ENCODE peak calls at places on chromosome 21, in eight cellular contexts. X, G, I, K, Y, M, O and H are unnamed samples.

GRCh38 chr21:45974073-45975016 is 7.2 kb upstream of the COL6A1 start:
- DNase-seq in K (peak), M (peak), I (no peak), X (peak), G (no peak), Y (no peak), O (no peak), H (no peak)

GRCh38 chr21:24870633-24871032 is 736.6 kb downstream of the MRPL39 start:
- DNase-seq in O (no peak), I (no peak), X (no peak), M (no peak), G (no peak), Y (no peak), K (no peak), H (no peak)

GRCh38 chr21:40208206-40208950 is 341.1 kb downstream of the PCP4 start:
- DNase-seq in O (no peak), M (no peak), G (no peak), I (no peak), Y (no peak), X (no peak), K (no peak), H (no peak)

GRCh38 chr21:42864812-42865211 is 14.5 kb downstream of the WDR4 start:
- DNase-seq in I (no peak), K (no peak), Y (no peak), M (no peak), O (no peak), G (no peak), X (no peak), H (no peak)

GRCh38 chr21:34881894-34882371 is 167.2 kb downstream of the RUNX1 start:
- DNase-seq in G (no peak), O (no peak), Y (no peak), I (no peak), X (no peak), M (peak), K (no peak), H (no peak)

GRCh38 chr21:27083144-27083543 is 116.3 kb upstream of the ADAMTS5 start:
- DNase-seq in M (no peak), Y (no peak), G (no peak), I (no peak), X (no peak), K (no peak), O (no peak), H (no peak)

GRCh38 chr21:34219334-34220020 is 144.3 kb upstream of the KCNE2 start:
- DNase-seq in O (no peak), X (no peak), K (no peak), Y (no peak), G (no peak), I (no peak), M (no peak), H (no peak)

GRCh38 chr21:42671778-42672593 is 18.6 kb downstream of the PDE9A start:
- DNase-seq in M (no peak), I (no peak), O (no peak), Y (no peak), X (no peak), K (no peak), G (no peak), H (no peak)

GRCh38 chr21:46545363-46545762 is 59.5 kb downstream of the S100B start:
- DNase-seq in K (no peak), G (no peak), O (no peak), I (no peak), Y (no peak), X (no peak), M (no peak), H (no peak)

GRCh38 chr21:36910581-36911307 is 55.7 kb downstream of the HLCS start:
- DNase-seq in G (no peak), O (no peak), Y (no peak), X (no peak), K (no peak), M (no peak), I (no peak), H (no peak)

GRCh38 chr21:41966341-41966833 is 12.6 kb upstream of the C2CD2 start:
- DNase-seq in I (no peak), O (no peak), X (no peak), Y (no peak), G (no peak), M (no peak), K (no peak), H (no peak)

GRCh38 chr21:35401476-35401875 is 352.4 kb upstream of the RUNX1 start:
- DNase-seq in O (no peak), X (no peak), M (no peak), K (no peak), G (no peak), Y (no peak), I (no peak), H (no peak)

GRCh38 chr21:41961282-41961701 is 7.5 kb upstream of the C2CD2 start:
- DNase-seq in M (no peak), X (no peak), I (no peak), K (no peak), Y (no peak), G (no peak), O (no peak), H (no peak)

GRCh38 chr21:37159053-37159776 is 86.2 kb downstream of the TTC3 start:
- DNase-seq in O (no peak), I (no peak), M (no peak), Y (no peak), G (no peak), X (no peak), K (no peak), H (no peak)

GRCh38 chr21:27570306-27570868 is 603.5 kb upstream of the ADAMTS5 start:
- DNase-seq in M (peak), Y (no peak), I (no peak), G (no peak), O (no peak), X (no peak), K (peak), H (no peak)

GRCh38 chr21:31180256-31181088 is 142.2 kb upstream of the KRTAP19-8 start:
- DNase-seq in O (no peak), M (peak), I (peak), G (no peak), K (no peak), X (no peak), Y (peak), H (no peak)

GRCh38 chr21:43762303-43763128 is 13.6 kb downstream of the CSTB start:
- DNase-seq in K (no peak), Y (no peak), M (no peak), O (no peak), G (no peak), X (no peak), I (no peak), H (no peak)